ENCODE peak calls at places on chromosomes 12 and 14, in seven cellular contexts. H is lower lobe of right lung; J is CD4-positive, CD25-positive, alpha-beta regulatory T cell; Q is body of pancreas; I is CD8-positive, alpha-beta T cell; R is naive thymus-derived CD8-positive, alpha-beta T cell; M is mucosa of descending colon. O is an unnamed sample.

GRCh38 chr14:38143651-38144505 is 63.8 kb upstream of the SSTR1 start:
- ATAC-seq in I (no peak), M (no peak), Q (no peak), R (no peak), H (no peak), J (no peak), O (no peak)

GRCh38 chr14:74502236-74503019 is 8.9 kb downstream of the ISCA2 start:
- ATAC-seq in M (peak), J (no peak), Q (peak), H (peak), I (no peak), R (no peak), O (peak)

GRCh38 chr14:70856851-70857498 is 47.7 kb upstream of the MAP3K9 start:
- ATAC-seq in J (peak), I (no peak), H (no peak), M (no peak), Q (no peak), R (no peak), O (no peak)

GRCh38 chr12:50603817-50604639 is 99.2 kb downstream of the DIP2B start:
- ATAC-seq in M (peak), J (no peak), R (no peak), I (no peak), Q (no peak), H (peak), O (peak)

GRCh38 chr14:33972522-33973162 is 21.8 kb upstream of the EGLN3 start:
- ATAC-seq in R (no peak), H (no peak), M (no peak), Q (no peak), I (no peak), J (no peak), O (no peak)

GRCh38 chr14:76867536-76868452 is 41.6 kb downstream of the LRRC74A start:
- ATAC-seq in R (peak), H (peak), J (peak), I (peak), M (peak), Q (no peak), O (no peak)

GRCh38 chr14:64764641-64765520 is 60.7 kb downstream of the PLEKHG3 start:
- ATAC-seq in J (peak), Q (peak), R (peak), I (peak), M (peak), H (peak), O (peak)

GRCh38 chr12:67918441-67918840 is 70.8 kb upstream of the IFNG-AS1 start:
- ATAC-seq in R (no peak), Q (no peak), I (no peak), J (no peak), M (no peak), H (no peak), O (no peak)

GRCh38 chr12:54579258-54579657 is 9.2 kb downstream of the PPP1R1A start:
- ATAC-seq in J (no peak), Q (no peak), H (no peak), I (peak), R (peak), M (no peak), O (peak)

GRCh38 chr14:64801800-64802199 is 77.9 kb downstream of the SPTB start:
- ATAC-seq in R (no peak), J (no peak), H (no peak), M (no peak), Q (no peak), I (no peak), O (no peak)

GRCh38 chr12:118015944-118016343 is 559 bp upstream of the RFC5 start:
- ATAC-seq in Q (peak), H (no peak), I (no peak), M (no peak), J (no peak), R (no peak), O (no peak)

GRCh38 chr12:56126732-56127239 is 1.3 kb upstream of the ESYT1 start:
- ATAC-seq in J (no peak), R (no peak), H (no peak), I (no peak), M (no peak), Q (no peak), O (no peak)

GRCh38 chr12:58421990-58422389 is 480.6 kb downstream of the ATP23 start:
- ATAC-seq in Q (no peak), R (no peak), M (no peak), J (no peak), H (no peak), I (no peak), O (no peak)

GRCh38 chr12:38484821-38485220 is 168.2 kb downstream of the ALG10B start:
- ATAC-seq in Q (no peak), R (no peak), H (no peak), M (no peak), I (no peak), J (no peak), O (no peak)

GRCh38 chr12:93323625-93324165 is 54.0 kb upstream of the NUDT4 start:
- ATAC-seq in H (no peak), M (peak), I (no peak), R (no peak), J (no peak), Q (no peak), O (no peak)

GRCh38 chr12:25557830-25558436 is 4.8 kb upstream of the LMNTD1 start:
- ATAC-seq in J (no peak), Q (no peak), H (no peak), I (no peak), M (no peak), R (no peak), O (no peak)

GRCh38 chr12:89882051-89882450 is 173.4 kb upstream of the ATP2B1 start:
- ATAC-seq in M (peak), I (peak), Q (no peak), H (no peak), J (no peak), R (peak), O (no peak)

GRCh38 chr14:104523546-104523935 is 56.0 kb upstream of the C14orf180 start:
- ATAC-seq in R (no peak), H (no peak), I (no peak), J (no peak), Q (no peak), M (no peak), O (no peak)

GRCh38 chr14:95432152-95433093 is 84.0 kb downstream of the SYNE3 start:
- ATAC-seq in Q (peak), I (no peak), R (no peak), M (peak), H (peak), J (no peak), O (peak)

GRCh38 chr12:120164293-120164692 is 30.2 kb downstream of the GCN1 start:
- ATAC-seq in M (no peak), J (no peak), R (no peak), I (no peak), H (no peak), Q (no peak), O (no peak)

GRCh38 chr12:46675736-46676135 is 150.1 kb downstream of the SLC38A4 start:
- ATAC-seq in M (no peak), J (no peak), I (no peak), Q (peak), R (no peak), H (peak), O (no peak)

GRCh38 chr12:130880411-130880885 is 8.6 kb downstream of the RAN start:
- ATAC-seq in Q (no peak), I (peak), H (peak), J (peak), M (peak), R (peak), O (no peak)

GRCh38 chr14:50344116-50344775 is 32.1 kb downstream of the DMAC2L start:
- ATAC-seq in R (peak), H (no peak), I (peak), J (peak), Q (no peak), M (peak), O (no peak)

GRCh38 chr14:38302966-38303365 is 47.1 kb upstream of the CLEC14A start:
- ATAC-seq in J (no peak), Q (no peak), R (no peak), H (no peak), I (no peak), M (no peak), O (no peak)

GRCh38 chr12:107547421-107547820 is 138.2 kb upstream of the PWP1 start:
- ATAC-seq in R (no peak), Q (no peak), M (no peak), H (no peak), I (no peak), J (no peak), O (no peak)

GRCh38 chr12:47120736-47121135 is 41.0 kb upstream of the AMIGO2 start:
- ATAC-seq in J (no peak), R (no peak), I (no peak), M (no peak), H (no peak), Q (no peak), O (no peak)

GRCh38 chr12:92582466-92582865 is 120.3 kb upstream of the PLEKHG7 start:
- ATAC-seq in I (no peak), R (no peak), J (no peak), H (no peak), Q (no peak), M (no peak), O (no peak)

GRCh38 chr14:74686324-74686723 is 26.6 kb downstream of the AREL1 start:
- ATAC-seq in Q (no peak), H (no peak), J (no peak), M (peak), I (no peak), R (no peak), O (no peak)

GRCh38 chr12:110015132-110015531 is 15.9 kb downstream of the ANKRD13A start:
- ATAC-seq in Q (no peak), R (peak), H (peak), M (peak), J (peak), I (peak), O (no peak)

GRCh38 chr12:65631621-65632111 is 192.6 kb upstream of the HMGA2 start:
- ATAC-seq in H (no peak), R (no peak), J (no peak), Q (peak), I (no peak), M (peak), O (peak)

GRCh38 chr14:21075719-21076437 is 5.8 kb downstream of the ARHGEF40 start:
- ATAC-seq in J (no peak), M (no peak), Q (no peak), I (no peak), R (no peak), H (no peak), O (no peak)

GRCh38 chr12:2501464-2502181 is 293.1 kb upstream of the FKBP4 start:
- ATAC-seq in Q (no peak), H (peak), J (no peak), I (no peak), M (no peak), R (no peak), O (peak)

GRCh38 chr12:69007858-69008314 is 74.9 kb upstream of the CPM start:
- ATAC-seq in Q (no peak), J (no peak), M (peak), I (no peak), R (no peak), H (no peak), O (no peak)

GRCh38 chr12:132030367-132031038 is 80.8 kb downstream of the EP400 start:
- ATAC-seq in Q (no peak), R (no peak), H (no peak), M (no peak), I (no peak), J (no peak), O (no peak)

GRCh38 chr12:51077930-51078329 is 5.5 kb downstream of the CSRNP2 start:
- ATAC-seq in Q (no peak), H (peak), J (no peak), I (no peak), M (no peak), R (no peak), O (peak)

GRCh38 chr14:100224229-100224628 is 14.7 kb upstream of the YY1 start:
- ATAC-seq in R (peak), H (no peak), Q (no peak), M (no peak), J (peak), I (no peak), O (no peak)

GRCh38 chr12:19186722-19187661 is 57.5 kb downstream of the PLEKHA5 start:
- ATAC-seq in J (no peak), Q (peak), M (peak), R (no peak), H (peak), I (no peak), O (no peak)

GRCh38 chr12:28232212-28232928 is 42.1 kb downstream of the CCDC91 start:
- ATAC-seq in Q (no peak), J (no peak), H (no peak), I (no peak), M (no peak), R (no peak), O (no peak)